ENCODE peak calls at places on chromosomes 1 and 21, in eight cellular contexts. Q is GM20000, U is choroid plexus epithelial cell, J is lung, X is AG09319, A is esophagus muscularis mucosa, T is mammary epithelial cell, E is foreskin keratinocyte. O is an unnamed sample.

GRCh38 chr1:8889925-8890785 is 11.7 kb upstream of the ENO1 start:
- DNase-seq in Q (no peak), U (peak; percentile 80), J (peak; percentile 72), X (peak; percentile 70), A (peak; percentile 93), T (peak; percentile 95), E (peak; percentile 86), O (no peak)

GRCh38 chr1:73205294-73205973 is 923.1 kb upstream of the NEGR1 start:
- DNase-seq in Q (no peak), U (no peak), J (no peak), X (no peak), A (no peak), T (no peak), E (no peak), O (no peak)

GRCh38 chr1:207027221-207027777 is 5.3 kb downstream of the C1orf116 start:
- DNase-seq in Q (no peak), U (no peak), J (no peak), X (no peak), A (no peak), T (peak; percentile 99), E (peak; percentile 98), O (no peak)

GRCh38 chr1:102891868-102892625 is 216.3 kb downstream of the COL11A1 start:
- DNase-seq in Q (no peak), U (peak; percentile 85), J (no peak), X (no peak), A (no peak), T (peak; percentile 49), E (no peak), O (no peak)

GRCh38 chr1:3238705-3239278 is 169.8 kb downstream of the PRDM16 start:
- DNase-seq in Q (no peak), U (no peak), J (no peak), X (no peak), A (no peak), T (no peak), E (no peak), O (no peak)

GRCh38 chr21:32389337-32390015 is 3.3 kb downstream of the URB1 start:
- DNase-seq in Q (no peak), U (peak; percentile 69), J (no peak), X (no peak), A (no peak), T (no peak), E (no peak), O (no peak)

GRCh38 chr1:1616045-1616821 is 933 bp downstream of the MIB2 start:
- DNase-seq in Q (peak; percentile 84), U (no peak), J (peak; percentile 42), X (no peak), A (no peak), T (peak; percentile 21), E (no peak), O (peak; percentile 73)

GRCh38 chr1:205358579-205358978 is 1.9 kb upstream of the KLHDC8A start:
- DNase-seq in Q (no peak), U (no peak), J (no peak), X (no peak), A (no peak), T (no peak), E (no peak), O (no peak)

GRCh38 chr21:41478319-41479177 is 29.4 kb downstream of the TMPRSS2 start:
- DNase-seq in Q (no peak), U (no peak), J (peak; percentile 70), X (no peak), A (no peak), T (peak; percentile 48), E (no peak), O (no peak)

GRCh38 chr1:203038217-203038741 is 12.0 kb downstream of the PPFIA4 start:
- DNase-seq in Q (no peak), U (no peak), J (no peak), X (peak; percentile 22), A (no peak), T (peak; percentile 91), E (peak; percentile 54), O (no peak)

GRCh38 chr1:156130578-156130942 is 16.0 kb downstream of the LMNA start:
- DNase-seq in Q (no peak), U (no peak), J (no peak), X (no peak), A (no peak), T (no peak), E (no peak), O (no peak)

DNA sequence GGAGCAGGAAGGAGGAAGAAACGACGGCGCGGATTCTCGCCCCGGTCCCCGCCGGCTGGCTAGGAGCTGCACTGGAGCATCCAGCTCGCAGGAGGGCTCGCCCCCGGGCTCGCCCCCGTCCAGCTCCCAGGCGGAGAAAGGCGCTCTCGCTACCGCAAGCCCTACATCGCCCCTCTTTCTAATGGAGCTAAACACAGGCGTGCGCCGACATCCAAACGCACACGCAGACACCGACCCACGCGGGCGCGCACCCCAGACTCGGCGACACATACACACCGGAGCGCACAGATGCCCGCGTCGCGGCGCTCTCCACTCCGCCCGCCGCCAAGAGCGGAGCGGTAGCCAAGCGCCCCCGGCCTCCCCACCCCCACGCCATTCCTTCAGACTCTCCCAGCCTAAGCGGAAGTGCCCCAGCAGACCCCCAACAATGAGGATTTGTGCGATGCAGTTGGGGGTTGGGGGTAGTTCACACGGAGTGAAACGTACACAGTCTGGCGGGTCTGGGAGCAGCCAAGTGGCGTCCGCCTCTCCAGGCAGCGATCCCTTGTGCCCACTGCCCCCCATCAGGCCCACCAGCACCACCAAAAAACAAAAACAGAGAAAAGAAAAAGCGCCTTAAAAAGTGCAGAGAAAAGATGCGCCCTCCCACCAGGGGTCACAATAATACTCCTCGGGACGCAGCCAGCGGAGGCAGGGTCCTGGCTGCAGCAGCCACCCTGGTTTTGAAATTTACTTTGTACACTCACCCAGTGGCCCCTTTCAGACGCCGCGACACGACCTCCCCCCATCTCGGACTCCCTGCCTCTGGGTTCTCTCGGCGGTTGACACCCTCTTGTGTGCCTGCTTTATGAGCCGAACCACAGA is 1.4 kb downstream of the DAB1 start:
- DNase-seq in Q (no peak), U (peak; percentile 21), J (no peak), X (no peak), A (no peak), T (no peak), E (no peak), O (peak; percentile 16)
- TF ChIP-seq CTCF in Q (no peak), U (peak; percentile 49), J (no peak), X (peak; percentile 26), A (no peak), T (no peak), E (peak; percentile 24), O (no peak)

DNA sequence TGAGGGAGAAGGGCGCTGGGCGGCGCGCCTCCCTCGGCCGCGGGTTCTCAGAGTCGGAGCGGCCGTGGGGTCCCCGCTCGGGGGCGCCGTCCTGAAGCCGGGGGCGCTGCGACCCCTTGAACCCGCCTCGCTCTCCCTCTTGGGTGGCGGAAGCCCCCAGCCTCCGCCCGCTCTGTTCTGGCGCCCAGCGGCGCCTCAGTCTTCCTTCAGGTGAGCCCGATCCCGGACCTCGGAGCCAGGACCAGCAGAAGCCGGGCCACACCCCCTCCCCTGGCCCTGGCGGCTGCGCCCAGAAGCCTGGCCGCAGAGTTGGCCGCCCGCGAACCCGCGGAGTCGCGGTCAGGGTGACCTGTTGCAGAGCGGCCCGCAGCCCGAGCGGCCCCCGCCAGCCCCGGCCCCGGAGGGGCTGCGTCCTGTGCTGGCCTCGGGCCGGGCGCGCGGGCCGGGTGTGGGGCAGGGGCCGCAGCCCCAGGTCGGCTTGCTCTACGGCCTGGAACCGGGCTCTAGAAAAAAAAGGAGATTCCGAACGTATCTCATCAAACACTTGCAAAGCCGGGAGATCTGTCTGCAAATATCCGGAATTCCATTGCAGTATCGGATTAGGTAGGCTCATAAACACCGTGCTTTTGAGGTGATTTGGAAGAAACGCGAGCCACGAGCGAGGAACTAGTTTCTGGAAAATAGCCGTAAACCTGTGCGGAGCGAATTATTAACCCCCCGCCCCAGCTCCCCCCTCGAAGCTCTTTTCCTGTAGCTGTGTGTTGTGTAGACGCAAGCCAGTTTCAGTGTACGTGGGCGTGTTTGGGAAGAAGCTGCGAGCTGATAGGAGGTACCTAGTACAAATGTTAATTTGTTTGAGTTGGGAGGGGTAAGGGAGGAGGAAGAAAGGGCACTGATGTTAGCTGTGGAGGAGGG is 816 bp downstream of the RALGPS2 start:
- DNase-seq in Q (peak; percentile 77), U (peak; percentile 91), J (peak; percentile 73), X (peak; percentile 48), A (no peak), T (peak; percentile 89), E (peak; percentile 77), O (peak; percentile 38)
- TF ChIP-seq CTCF in Q (peak; percentile 32), U (peak; percentile 14), J (no peak), X (peak; percentile 11), A (no peak), T (no peak), E (peak; percentile 15), O (no peak)

GRCh38 chr1:152539901-152540300 is 25.6 kb downstream of the CRCT1 start:
- DNase-seq in Q (no peak), U (no peak), J (no peak), X (no peak), A (no peak), T (no peak), E (no peak), O (no peak)

GRCh38 chr1:152546704-152547103 is 19.9 kb downstream of the LCE3E start:
- DNase-seq in Q (no peak), U (no peak), J (no peak), X (no peak), A (no peak), T (no peak), E (no peak), O (no peak)

GRCh38 chr1:152543808-152544207 is 22.8 kb downstream of the LCE3E start:
- DNase-seq in Q (no peak), U (no peak), J (no peak), X (no peak), A (no peak), T (no peak), E (no peak), O (no peak)
- TF ChIP-seq CTCF in Q (peak; percentile 45), U (peak; percentile 2), J (no peak), X (no peak), A (no peak), T (peak; percentile 2), E (peak; percentile 59), O (no peak)

DNA sequence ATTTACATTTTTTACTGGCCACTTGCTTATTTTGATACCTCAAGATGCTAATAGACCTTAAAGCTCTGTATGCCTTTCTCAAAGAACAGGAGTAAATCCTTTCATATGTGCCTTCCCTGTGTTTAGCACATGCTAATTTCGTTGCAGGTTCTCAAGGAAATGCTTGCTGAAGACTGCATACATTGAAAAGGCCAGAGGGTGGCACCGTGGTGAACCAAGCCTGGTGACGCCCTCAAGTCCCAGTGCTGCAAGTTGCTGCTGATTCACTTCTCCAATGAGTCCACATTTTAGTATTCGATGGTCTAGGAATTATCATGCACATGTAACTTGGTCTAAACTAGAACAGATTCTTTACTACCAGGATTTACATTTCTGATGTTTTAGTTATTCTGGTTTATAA is 94.1 kb downstream of the CLDN17 start:
- DNase-seq in Q (no peak), U (peak; percentile 57), J (no peak), X (no peak), A (no peak), T (peak; percentile 66), E (peak; percentile 34), O (no peak)
- TF ChIP-seq CTCF in Q (no peak), U (peak; percentile 45), J (no peak), X (no peak), A (no peak), T (peak; percentile 67), E (peak; percentile 85), O (no peak)

DNA sequence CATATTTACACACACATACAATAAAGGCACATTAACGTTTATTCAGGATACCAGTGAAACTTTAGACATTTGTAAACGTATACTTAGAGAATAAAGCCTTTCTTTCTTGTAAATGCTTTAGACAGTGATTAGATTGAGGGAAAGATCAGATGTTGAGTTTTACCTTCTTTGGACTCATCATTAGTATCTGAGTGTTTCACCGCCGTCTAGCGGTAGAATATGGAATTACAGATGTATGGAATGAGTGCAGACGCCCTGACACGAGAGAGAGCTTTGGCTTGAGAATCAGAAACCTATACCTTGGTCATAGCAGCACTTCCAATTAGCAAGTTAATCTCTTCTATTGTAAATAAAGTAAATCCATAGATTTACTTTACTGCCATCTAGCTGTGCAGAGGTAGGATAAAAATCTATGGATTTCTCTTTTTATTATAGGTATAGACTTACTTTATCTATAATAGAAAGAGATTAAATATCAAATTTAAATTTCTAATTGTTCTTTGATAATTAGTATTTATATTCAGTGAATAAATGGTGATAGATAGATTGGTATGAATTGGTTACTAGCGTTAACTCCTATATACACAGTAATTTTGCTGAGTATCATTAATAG is 12.6 kb downstream of the FLG2 start:
- DNase-seq in Q (peak; percentile 20), U (peak; percentile 79), J (no peak), X (no peak), A (no peak), T (peak; percentile 64), E (peak; percentile 31), O (peak; percentile 18)
- TF ChIP-seq CTCF in Q (peak; percentile 70), U (peak; percentile 84), J (peak; percentile 51), X (peak; percentile 90), A (peak; percentile 61), T (peak; percentile 99), E (peak; percentile 84), O (peak; percentile 77)

O was measured in GM13976.